ENCODE peak calls at places on chromosomes 16 and 17, in seven cellular contexts. U is non-pigmented ciliary epithelial cell, N is NCI-H345, Y is astrocyte of the cerebellum, W is esophagus muscularis mucosa, L is left ventricle myocardium inferior, P is T-helper 17 cell. T is an unnamed sample.

GRCh38 chr16:22681881-22682291 is 132.1 kb upstream of the HS3ST2 start:
- DNase-seq in U (no peak), N (no peak), Y (no peak), W (no peak), L (no peak), P (no peak), T (no peak)

GRCh38 chr16:74064120-74064735 is 232.4 kb upstream of the PSMD7 start:
- DNase-seq in U (no peak), N (no peak), Y (no peak), W (no peak), L (no peak), P (no peak), T (no peak)

GRCh38 chr16:23803591-23804123 is 32.1 kb upstream of the PRKCB start:
- DNase-seq in U (no peak), N (peak; percentile 45), Y (no peak), W (no peak), L (peak; percentile 20), P (peak; percentile 63), T (peak; percentile 27)

GRCh38 chr17:63035695-63036094 is 69.7 kb downstream of the TANC2 start:
- DNase-seq in U (no peak), N (peak; percentile 41), Y (peak; percentile 36), W (no peak), L (no peak), P (no peak), T (no peak)

GRCh38 chr16:89633064-89633631 is 19.7 kb downstream of the DPEP1 start:
- DNase-seq in U (no peak), N (no peak), Y (no peak), W (no peak), L (no peak), P (no peak), T (no peak)

GRCh38 chr17:42296012-42296411 is 7.7 kb downstream of the STAT5A start:
- DNase-seq in U (no peak), N (no peak), Y (no peak), W (no peak), L (no peak), P (no peak), T (no peak)

GRCh38 chr17:28675980-28676379 is 14.0 kb downstream of the SUPT6H start:
- DNase-seq in U (no peak), N (no peak), Y (no peak), W (no peak), L (no peak), P (no peak), T (no peak)

GRCh38 chr16:70601576-70602575 is 44.5 kb upstream of the IL34 start:
- DNase-seq in U (no peak), N (no peak), Y (no peak), W (no peak), L (no peak), P (no peak), T (no peak)

GRCh38 chr17:72448019-72448418 is 327.2 kb downstream of the SOX9 start:
- DNase-seq in U (no peak), N (no peak), Y (no peak), W (no peak), L (no peak), P (no peak), T (no peak)

GRCh38 chr16:82715160-82715559 is 88.4 kb downstream of the CDH13 start:
- DNase-seq in U (no peak), N (no peak), Y (no peak), W (no peak), L (peak; percentile 52), P (no peak), T (peak; percentile 23)

GRCh38 chr16:86462334-86463084 is 47.8 kb upstream of the FOXF1 start:
- DNase-seq in U (no peak), N (no peak), Y (no peak), W (no peak), L (no peak), P (no peak), T (no peak)

GRCh38 chr16:60059141-60059540 is 1325.0 kb upstream of the GOT2 start:
- DNase-seq in U (no peak), N (no peak), Y (no peak), W (no peak), L (no peak), P (no peak), T (no peak)

GRCh38 chr17:68006797-68007196 is 10.5 kb upstream of the C17orf58 start:
- DNase-seq in U (no peak), N (no peak), Y (no peak), W (no peak), L (peak; percentile 33), P (no peak), T (no peak)

GRCh38 chr16:50505115-50505514 is 43.1 kb upstream of the NKD1 start:
- DNase-seq in U (no peak), N (no peak), Y (no peak), W (peak; percentile 78), L (no peak), P (no peak), T (no peak)

GRCh38 chr17:68733241-68734176 is 132.3 kb upstream of the FAM20A start:
- DNase-seq in U (peak; percentile 45), N (no peak), Y (no peak), W (no peak), L (no peak), P (no peak), T (no peak)